ENCODE peak calls at places on chromosome 7, in seven cellular contexts. One of them, this sample, is unnamed.

GRCh38 chr7:4189151-4189570 is 492.9 kb upstream of the FOXK1 start:
- DNase-seq in Karpas-422: no peak
- DNase-seq in transverse colon: peak
- DNase-seq in kidney: peak
- DNase-seq in esophagus muscularis mucosa: no peak
- DNase-seq in fibroblast of the aortic adventitia: no peak
- DNase-seq in upper lobe of left lung: peak
- DNase-seq in this sample: peak

GRCh38 chr7:86643478-86644281 is at the start of gene GRM3:
- DNase-seq in Karpas-422: no peak
- DNase-seq in esophagus muscularis mucosa: no peak
- DNase-seq in transverse colon: no peak
- DNase-seq in upper lobe of left lung: peak
- DNase-seq in kidney: peak
- DNase-seq in fibroblast of the aortic adventitia: no peak
- DNase-seq in this sample: peak

GRCh38 chr7:32887395-32887794 is 4.2 kb downstream of the KBTBD2 start:
- DNase-seq in Karpas-422: no peak
- DNase-seq in transverse colon: no peak
- DNase-seq in kidney: no peak
- DNase-seq in fibroblast of the aortic adventitia: no peak
- DNase-seq in esophagus muscularis mucosa: no peak
- DNase-seq in upper lobe of left lung: no peak
- DNase-seq in this sample: no peak

GRCh38 chr7:41693150-41693997 is 9.5 kb downstream of the INHBA start:
- DNase-seq in fibroblast of the aortic adventitia: peak
- DNase-seq in kidney: no peak
- DNase-seq in esophagus muscularis mucosa: no peak
- DNase-seq in transverse colon: no peak
- DNase-seq in upper lobe of left lung: no peak
- DNase-seq in Karpas-422: no peak
- DNase-seq in this sample: no peak

GRCh38 chr7:27453702-27454405 is 208.8 kb downstream of the HIBADH start:
- DNase-seq in kidney: no peak
- DNase-seq in upper lobe of left lung: no peak
- DNase-seq in transverse colon: no peak
- DNase-seq in Karpas-422: no peak
- DNase-seq in esophagus muscularis mucosa: peak
- DNase-seq in fibroblast of the aortic adventitia: peak
- DNase-seq in this sample: peak

GRCh38 chr7:74269757-74270277 is 15.6 kb upstream of the RFC2 start:
- DNase-seq in upper lobe of left lung: no peak
- DNase-seq in transverse colon: peak
- DNase-seq in Karpas-422: peak
- DNase-seq in fibroblast of the aortic adventitia: peak
- DNase-seq in kidney: no peak
- DNase-seq in esophagus muscularis mucosa: no peak
- DNase-seq in this sample: peak

GRCh38 chr7:77439572-77439971 is 23.4 kb upstream of the GSAP start:
- DNase-seq in esophagus muscularis mucosa: no peak
- DNase-seq in fibroblast of the aortic adventitia: peak
- DNase-seq in transverse colon: peak
- DNase-seq in Karpas-422: no peak
- DNase-seq in upper lobe of left lung: no peak
- DNase-seq in kidney: no peak
- DNase-seq in this sample: peak

GRCh38 chr7:26136831-26137230 is 15.2 kb upstream of the NFE2L3 start:
- DNase-seq in fibroblast of the aortic adventitia: no peak
- DNase-seq in Karpas-422: no peak
- DNase-seq in upper lobe of left lung: no peak
- DNase-seq in esophagus muscularis mucosa: no peak
- DNase-seq in kidney: no peak
- DNase-seq in transverse colon: no peak
- DNase-seq in this sample: no peak

GRCh38 chr7:137325927-137326326 is 17.6 kb downstream of the PTN start:
- DNase-seq in fibroblast of the aortic adventitia: no peak
- DNase-seq in kidney: no peak
- DNase-seq in Karpas-422: no peak
- DNase-seq in transverse colon: no peak
- DNase-seq in upper lobe of left lung: no peak
- DNase-seq in esophagus muscularis mucosa: no peak
- DNase-seq in this sample: no peak

DNA sequence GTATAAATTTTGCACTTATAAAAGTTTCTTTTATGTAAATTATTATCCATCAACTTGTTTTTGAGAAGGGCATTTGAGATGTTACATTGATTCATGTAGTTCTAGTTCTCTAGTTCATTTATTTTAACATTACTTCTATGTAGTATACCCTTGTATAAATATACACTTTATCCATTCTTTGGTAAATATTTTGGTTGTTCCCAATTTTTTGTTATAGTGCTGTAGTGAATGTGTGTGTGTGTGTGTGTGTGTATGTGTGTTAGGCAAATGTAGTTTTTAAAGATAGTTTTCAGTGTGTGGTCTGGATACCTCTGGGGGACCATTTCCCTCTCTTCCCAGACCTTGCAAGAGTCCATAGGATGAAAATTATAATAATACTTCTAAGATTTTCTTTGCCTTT is 15.0 kb downstream of the PRKAR2B start:
- DNase-seq in Karpas-422: no peak
- DNase-seq in fibroblast of the aortic adventitia: no peak
- DNase-seq in kidney: no peak
- DNase-seq in upper lobe of left lung: no peak
- DNase-seq in esophagus muscularis mucosa: no peak
- DNase-seq in transverse colon: no peak
- DNase-seq in this sample: no peak
- H3K4me3 ChIP-seq in Karpas-422: no peak
- H3K4me3 ChIP-seq in fibroblast of the aortic adventitia: no peak
- H3K4me3 ChIP-seq in kidney: no peak
- H3K4me3 ChIP-seq in upper lobe of left lung: no peak
- H3K4me3 ChIP-seq in esophagus muscularis mucosa: no peak
- H3K4me3 ChIP-seq in transverse colon: no peak
- H3K4me3 ChIP-seq in this sample: no peak

GRCh38 chr7:155206286-155207020 is 91.2 kb upstream of the INSIG1 start:
- DNase-seq in transverse colon: peak
- DNase-seq in Karpas-422: peak
- DNase-seq in fibroblast of the aortic adventitia: peak
- DNase-seq in kidney: no peak
- DNase-seq in upper lobe of left lung: no peak
- DNase-seq in esophagus muscularis mucosa: no peak
- DNase-seq in this sample: peak
- H3K4me3 ChIP-seq in transverse colon: no peak
- H3K4me3 ChIP-seq in Karpas-422: peak
- H3K4me3 ChIP-seq in fibroblast of the aortic adventitia: peak
- H3K4me3 ChIP-seq in kidney: peak
- H3K4me3 ChIP-seq in upper lobe of left lung: no peak
- H3K4me3 ChIP-seq in esophagus muscularis mucosa: peak
- H3K4me3 ChIP-seq in this sample: no peak

DNA sequence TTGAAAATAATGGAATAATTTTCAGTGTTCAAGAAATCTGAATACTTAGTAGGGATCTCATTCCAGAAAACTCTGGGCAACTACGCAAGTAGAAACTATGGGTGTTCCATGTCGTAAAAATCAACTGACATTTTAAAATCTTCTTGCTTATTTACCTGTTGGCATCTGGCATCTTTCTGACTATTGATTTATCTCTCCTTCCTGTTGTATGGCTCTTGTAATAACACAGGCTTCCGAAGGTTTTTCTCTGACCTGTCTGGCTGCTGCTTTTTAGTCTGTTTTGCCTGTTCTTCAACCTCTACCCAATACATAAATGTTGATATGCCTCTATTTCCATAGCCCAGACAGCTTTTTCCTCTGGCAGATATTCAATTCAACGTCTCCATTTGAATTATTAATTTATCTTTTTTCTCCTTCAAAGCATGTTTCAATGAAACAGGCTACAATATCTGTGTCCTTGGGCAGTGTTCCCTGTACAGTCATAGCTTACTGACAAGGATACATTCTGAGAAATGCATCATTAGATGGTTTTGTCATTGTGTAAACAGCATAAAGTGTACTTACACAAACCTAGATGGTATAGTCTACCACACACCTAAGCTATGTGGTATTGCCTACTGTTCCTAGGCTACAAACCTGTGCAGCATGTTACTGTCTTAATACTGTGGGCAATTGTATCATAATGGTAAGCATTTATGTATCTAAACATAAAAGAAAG is 105.9 kb upstream of the ETV1 start:
- DNase-seq in esophagus muscularis mucosa: no peak
- DNase-seq in kidney: no peak
- DNase-seq in upper lobe of left lung: no peak
- DNase-seq in Karpas-422: no peak
- DNase-seq in fibroblast of the aortic adventitia: peak
- DNase-seq in transverse colon: no peak
- DNase-seq in this sample: no peak
- H3K4me3 ChIP-seq in esophagus muscularis mucosa: no peak
- H3K4me3 ChIP-seq in kidney: no peak
- H3K4me3 ChIP-seq in upper lobe of left lung: no peak
- H3K4me3 ChIP-seq in Karpas-422: no peak
- H3K4me3 ChIP-seq in fibroblast of the aortic adventitia: no peak
- H3K4me3 ChIP-seq in transverse colon: no peak
- H3K4me3 ChIP-seq in this sample: no peak

GRCh38 chr7:28661826-28662225 is 249.5 kb downstream of the CREB5 start:
- DNase-seq in Karpas-422: no peak
- DNase-seq in transverse colon: no peak
- DNase-seq in kidney: no peak
- DNase-seq in esophagus muscularis mucosa: no peak
- DNase-seq in fibroblast of the aortic adventitia: no peak
- DNase-seq in upper lobe of left lung: no peak
- DNase-seq in this sample: no peak

GRCh38 chr7:28666144-28666543 is 253.8 kb downstream of the CREB5 start:
- DNase-seq in esophagus muscularis mucosa: no peak
- DNase-seq in transverse colon: no peak
- DNase-seq in fibroblast of the aortic adventitia: peak
- DNase-seq in upper lobe of left lung: no peak
- DNase-seq in Karpas-422: no peak
- DNase-seq in kidney: no peak
- DNase-seq in this sample: no peak

GRCh38 chr7:28658392-28658791 is 246.1 kb downstream of the CREB5 start:
- DNase-seq in upper lobe of left lung: no peak
- DNase-seq in transverse colon: no peak
- DNase-seq in esophagus muscularis mucosa: no peak
- DNase-seq in fibroblast of the aortic adventitia: no peak
- DNase-seq in Karpas-422: no peak
- DNase-seq in kidney: no peak
- DNase-seq in this sample: no peak

GRCh38 chr7:28660132-28660531 is 247.8 kb downstream of the CREB5 start:
- DNase-seq in fibroblast of the aortic adventitia: no peak
- DNase-seq in transverse colon: no peak
- DNase-seq in kidney: no peak
- DNase-seq in esophagus muscularis mucosa: no peak
- DNase-seq in Karpas-422: no peak
- DNase-seq in upper lobe of left lung: no peak
- DNase-seq in this sample: no peak

DNA sequence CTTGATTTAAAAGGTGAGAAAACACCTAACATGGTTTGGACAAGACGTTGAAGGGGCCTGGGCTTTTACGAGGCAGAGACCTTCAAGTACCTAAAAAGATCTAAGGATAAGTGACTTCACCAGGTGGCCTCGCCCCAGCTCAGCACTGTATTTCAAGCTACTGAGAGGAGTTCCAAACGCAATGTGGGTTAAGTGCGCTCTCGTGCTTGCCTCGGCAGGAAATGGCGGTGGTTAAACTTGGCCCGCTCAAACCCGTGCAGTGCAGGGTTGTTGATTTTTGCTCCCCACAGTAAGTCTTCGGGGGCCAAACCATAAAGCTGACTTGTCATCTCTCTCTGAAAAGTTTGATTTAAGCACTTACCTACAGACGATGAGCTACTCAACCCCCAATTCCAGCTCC is 249.9 kb downstream of the CREB5 start:
- DNase-seq in esophagus muscularis mucosa: no peak
- DNase-seq in upper lobe of left lung: no peak
- DNase-seq in transverse colon: no peak
- DNase-seq in Karpas-422: no peak
- DNase-seq in kidney: no peak
- DNase-seq in fibroblast of the aortic adventitia: no peak
- DNase-seq in this sample: no peak
- H3K4me3 ChIP-seq in esophagus muscularis mucosa: no peak
- H3K4me3 ChIP-seq in upper lobe of left lung: no peak
- H3K4me3 ChIP-seq in transverse colon: no peak
- H3K4me3 ChIP-seq in Karpas-422: no peak
- H3K4me3 ChIP-seq in kidney: no peak
- H3K4me3 ChIP-seq in fibroblast of the aortic adventitia: no peak
- H3K4me3 ChIP-seq in this sample: no peak

This sample was measured in thyroid gland.